ENCODE peak calls at places on chromosome 2, in nine cellular contexts. W is naive thymus-derived CD4-positive, alpha-beta T cell; X is SJSA1; I is astrocyte of the cerebellum; E is BJ; F is A549; T is mucosa of descending colon; J is HFF-Myc; Q is foreskin fibroblast. K is an unnamed sample.

GRCh38 chr2:196291873-196292800 is 120.8 kb upstream of the STK17B start:
- DNase-seq in T (no peak), F (no peak), E (no peak), W (no peak), Q (no peak), X (peak; percentile 53), I (peak; percentile 78), J (no peak), K (no peak)

GRCh38 chr2:199988176-199988575 is 32.8 kb downstream of the MAIP1 start:
- DNase-seq in X (no peak), I (no peak), J (no peak), E (no peak), T (no peak), F (no peak), W (no peak), Q (no peak), K (no peak)

GRCh38 chr2:42713920-42714319 is 50.0 kb downstream of the OXER1 start:
- DNase-seq in F (no peak), W (no peak), Q (no peak), T (no peak), E (no peak), I (no peak), J (no peak), X (no peak), K (no peak)

GRCh38 chr2:69190743-69191425 is 177.9 kb downstream of the ANTXR1 start:
- DNase-seq in X (peak; percentile 42), T (no peak), J (no peak), E (no peak), F (no peak), Q (no peak), W (no peak), I (peak; percentile 15), K (no peak)

GRCh38 chr2:54546925-54547324 is 90.8 kb downstream of the SPTBN1 start:
- DNase-seq in X (no peak), E (no peak), W (no peak), T (no peak), Q (no peak), F (no peak), I (no peak), J (no peak), K (no peak)

GRCh38 chr2:36561223-36561944 is 36.6 kb downstream of the FEZ2 start:
- DNase-seq in Q (peak; percentile 93), E (peak; percentile 94), J (peak; percentile 84), I (peak; percentile 49), X (peak; percentile 98), F (peak; percentile 89), T (peak; percentile 57), W (no peak), K (peak; percentile 83)

GRCh38 chr2:235498556-235499305 is 4.9 kb downstream of the AGAP1 start:
- DNase-seq in Q (no peak), X (no peak), I (peak; percentile 28), W (no peak), E (no peak), J (no peak), F (peak; percentile 44), T (no peak), K (no peak)

GRCh38 chr2:74181739-74182138 is 3.1 kb upstream of the MOB1A start:
- DNase-seq in E (no peak), T (peak; percentile 48), I (no peak), X (no peak), Q (peak; percentile 44), J (no peak), W (no peak), F (no peak), K (no peak)

GRCh38 chr2:172092716-172093415 is 7.6 kb downstream of the DLX1 start:
- DNase-seq in X (no peak), Q (no peak), W (no peak), T (no peak), J (no peak), F (no peak), I (no peak), E (no peak), K (no peak)

GRCh38 chr2:172095146-172095904 is 7.4 kb downstream of the DLX2 start:
- DNase-seq in X (peak; percentile 82), F (peak; percentile 74), J (no peak), Q (peak; percentile 86), T (peak; percentile 71), I (peak; percentile 32), W (peak; percentile 83), E (no peak), K (peak; percentile 79)

GRCh38 chr2:172093416-172094318 is 8.4 kb downstream of the DLX1 start:
- DNase-seq in W (no peak), Q (no peak), I (no peak), F (no peak), J (no peak), E (no peak), T (no peak), X (no peak), K (no peak)

GRCh38 chr2:172095905-172096660 is 6.6 kb downstream of the DLX2 start:
- DNase-seq in W (peak; percentile 26), J (no peak), Q (no peak), I (no peak), T (no peak), F (no peak), E (no peak), X (peak; percentile 56), K (no peak)

DNA sequence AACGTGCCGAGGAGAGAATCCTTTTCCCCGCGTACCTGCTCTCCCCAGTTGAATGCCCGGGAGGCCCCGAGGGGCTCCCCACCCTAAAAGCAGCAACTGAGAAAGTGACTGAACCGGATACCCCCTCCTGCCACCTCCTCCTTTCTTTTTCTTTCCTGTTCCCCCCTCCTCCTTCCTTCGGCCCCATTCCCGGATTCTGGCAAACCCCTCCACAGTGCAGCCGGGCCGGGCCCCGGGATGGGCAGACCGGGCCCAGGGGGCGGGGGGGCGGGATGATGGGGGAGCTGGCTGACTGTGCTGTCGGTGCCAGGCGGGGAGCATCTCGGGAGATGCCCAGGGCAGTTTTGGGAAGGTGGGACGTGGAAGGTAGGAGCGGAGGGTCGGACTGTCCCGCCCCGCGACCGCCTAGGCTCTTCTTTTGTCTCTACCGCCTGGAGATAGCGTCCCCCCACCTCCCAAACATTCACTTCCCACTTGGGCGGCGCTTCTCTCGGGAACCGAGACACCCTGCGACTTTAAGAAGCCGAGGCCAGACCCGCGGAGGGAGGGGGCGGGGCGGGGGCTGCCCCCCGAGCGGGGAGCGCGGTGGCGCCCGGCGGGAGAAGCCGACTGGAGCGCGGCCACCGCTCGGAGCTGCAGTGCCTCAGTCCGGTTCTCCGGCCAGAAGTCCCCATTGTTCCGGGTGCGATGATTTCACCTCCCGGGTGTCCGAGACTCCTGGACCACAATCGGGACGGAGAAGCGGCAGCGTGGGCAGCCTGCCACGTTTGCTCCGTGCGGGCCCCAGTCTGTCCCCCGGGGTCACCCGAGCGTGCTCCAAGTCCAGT is 8.2 kb downstream of the DLX2 start:
- DNase-seq in T (no peak), I (no peak), Q (no peak), J (no peak), E (no peak), X (peak; percentile 77), F (peak; percentile 45), W (no peak), K (no peak)
- H3K4me3 ChIP-seq in T (no peak overlapping the region), I (peak overlapping the region; percentile 43), Q (peak overlapping the region; percentile 64), J (peak overlapping the region; percentile 55), E (peak overlapping the region; percentile 55), X (peak overlapping the region; percentile 50), F (peak overlapping the region; percentile 71), W (peak overlapping the region; percentile 27), K (peak overlapping the region; percentile 81)

GRCh38 chr2:117834992-117835391 is 20.5 kb downstream of the DDX18 start:
- DNase-seq in F (no peak), I (no peak), Q (no peak), W (no peak), J (no peak), T (no peak), E (no peak), X (no peak), K (no peak)

GRCh38 chr2:117832905-117833613 is 18.6 kb downstream of the DDX18 start:
- DNase-seq in J (no peak), Q (peak; percentile 43), T (peak; percentile 4), F (peak; percentile 5), W (no peak), I (peak; percentile 23), X (no peak), E (no peak), K (no peak)

GRCh38 chr2:117833911-117834310 is 19.4 kb downstream of the DDX18 start:
- DNase-seq in F (no peak), E (no peak), X (no peak), J (no peak), T (no peak), W (no peak), Q (no peak), I (no peak), K (no peak)

GRCh38 chr2:117832332-117832731 is 17.8 kb downstream of the DDX18 start:
- DNase-seq in Q (no peak), I (no peak), W (no peak), T (no peak), F (no peak), E (no peak), X (no peak), J (no peak), K (no peak)

GRCh38 chr2:117835990-117836760 is 21.7 kb downstream of the DDX18 start:
- DNase-seq in I (peak; percentile 52), J (peak; percentile 36), X (peak; percentile 62), Q (peak; percentile 83), F (peak; percentile 42), T (peak; percentile 84), W (peak; percentile 33), E (no peak), K (peak; percentile 47)
- H3K4me3 ChIP-seq in I (peak overlapping the region; percentile 36), J (peak overlapping the region; percentile 31), X (peak overlapping the region; percentile 24), Q (peak overlapping the region; percentile 44), F (no peak overlapping the region), T (no peak overlapping the region), W (no peak overlapping the region), E (peak overlapping the region; percentile 41), K (peak overlapping the region; percentile 47)

DNA sequence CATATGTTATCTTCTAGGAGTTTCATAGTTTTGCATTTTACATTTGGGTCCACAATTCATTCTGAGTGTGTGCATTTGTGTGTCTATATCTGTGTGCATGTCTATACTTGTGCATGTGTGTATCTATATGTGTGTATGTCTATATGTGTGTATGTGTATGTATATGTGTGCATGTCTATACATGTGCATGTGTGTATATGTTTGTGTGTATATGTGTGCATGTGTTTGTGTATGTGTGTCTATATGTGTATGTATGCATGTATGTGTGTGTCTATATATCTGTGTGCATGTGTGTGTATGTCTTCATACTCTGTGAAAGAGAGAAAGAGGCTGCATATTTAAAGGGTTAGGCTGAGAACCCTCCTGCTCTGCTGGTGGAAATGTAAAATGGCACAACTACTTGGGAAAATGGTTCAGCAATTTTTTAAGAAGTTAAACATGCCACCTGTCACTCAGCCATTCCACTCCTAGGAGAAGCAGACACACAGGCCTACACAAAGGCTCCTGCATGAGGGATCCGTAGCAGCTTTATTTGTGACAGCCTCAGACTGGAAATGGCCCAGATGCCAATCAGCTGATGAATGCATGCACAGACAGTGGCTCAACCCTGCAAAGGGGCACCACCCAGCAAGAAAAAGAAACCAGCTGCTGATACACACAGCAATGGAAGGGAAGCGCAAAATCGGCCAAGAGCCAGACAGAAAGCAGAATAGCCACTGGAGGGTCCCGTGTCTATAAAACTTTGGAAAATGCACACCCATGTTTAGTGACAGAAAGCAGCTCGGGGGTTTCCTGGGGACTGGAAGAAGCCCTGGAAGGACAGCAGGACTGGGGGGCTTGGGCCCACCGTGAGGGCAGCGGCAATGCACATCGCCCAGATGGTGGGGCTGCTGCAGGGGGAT is 146.8 kb downstream of the SEPTIN10 start:
- DNase-seq in T (no peak), E (no peak), F (peak; percentile 19), Q (peak; percentile 76), J (no peak), X (peak; percentile 82), W (no peak), I (no peak), K (peak; percentile 10)
- H3K4me3 ChIP-seq in T (no peak overlapping the region), E (no peak overlapping the region), F (no peak overlapping the region), Q (no peak overlapping the region), J (no peak overlapping the region), X (no peak overlapping the region), W (no peak overlapping the region), I (no peak overlapping the region), K (no peak overlapping the region)

GRCh38 chr2:226652388-226652787 is 147.2 kb downstream of the IRS1 start:
- DNase-seq in I (peak; percentile 98), F (peak; percentile 84), Q (peak; percentile 83), J (peak; percentile 64), T (no peak), E (peak; percentile 76), X (peak; percentile 91), W (no peak), K (peak; percentile 81)
- H3K4me3 ChIP-seq in I (no peak overlapping the region), F (no peak overlapping the region), Q (no peak overlapping the region), J (no peak overlapping the region), T (no peak overlapping the region), E (no peak overlapping the region), X (peak overlapping the region; percentile 23), W (no peak overlapping the region), K (no peak overlapping the region)